ENCODE peak calls at places on chromosomes 13 and 19, in eight cellular contexts. B is LNCaP clone FGC; T is stimulated activated CD4-positive, alpha-beta T cell treated with anti-CD3 and anti-CD28 coated beads, Interleukin-1b, Interleukin-23, amount 100 ng/mL, for 1 hour; L is retina; W is psoas muscle; D is astrocyte; S is ELR; K is ascending aorta. Q is an unnamed sample.

GRCh38 chr13:25958983-25959382 is 92.8 kb downstream of the SHISA2 start:
- DNase-seq in T (no peak), K (no peak), D (no peak), L (no peak), B (no peak), S (no peak), W (no peak), Q (no peak)

GRCh38 chr19:33193864-33194362 is at the start of gene LRP3:
- DNase-seq in B (no peak), T (no peak), K (no peak), L (peak; percentile 70), S (peak; percentile 13), D (no peak), W (peak; percentile 72), Q (peak; percentile 52)

GRCh38 chr19:10037367-10037766 is 24.1 kb downstream of the RDH8 start:
- DNase-seq in K (no peak), D (no peak), B (no peak), L (no peak), S (no peak), T (no peak), W (no peak), Q (no peak)

GRCh38 chr19:2385053-2385721 is 25.1 kb downstream of the TMPRSS9 start:
- DNase-seq in T (no peak), B (peak; percentile 59), W (peak; percentile 70), K (no peak), L (no peak), D (peak; percentile 80), S (peak; percentile 92), Q (no peak)

GRCh38 chr13:89199138-89199537 is 1528.0 kb downstream of the SLITRK5 start:
- DNase-seq in B (no peak), K (no peak), W (no peak), D (peak; percentile 50), L (no peak), S (peak; percentile 75), T (no peak), Q (no peak)

GRCh38 chr19:42352216-42352892 is 26.9 kb downstream of the MEGF8 start:
- DNase-seq in L (peak; percentile 84), B (no peak), K (no peak), S (peak; percentile 19), T (no peak), D (no peak), W (no peak), Q (no peak)

GRCh38 chr13:30111810-30112209 is 195.5 kb downstream of the KATNAL1 start:
- DNase-seq in T (no peak), B (no peak), L (no peak), D (no peak), K (no peak), W (no peak), S (peak; percentile 49), Q (no peak)

GRCh38 chr13:98507060-98507797 is 69.7 kb downstream of the STK24 start:
- DNase-seq in S (no peak), L (peak; percentile 68), W (no peak), D (peak; percentile 80), B (peak; percentile 69), K (peak; percentile 73), T (no peak), Q (peak; percentile 86)

GRCh38 chr13:74024856-74025255 is 109.3 kb downstream of the KLF12 start:
- DNase-seq in K (no peak), T (no peak), S (no peak), D (no peak), W (no peak), L (no peak), B (no peak), Q (no peak)

GRCh38 chr13:23399254-23399796 is 34.2 kb downstream of the SACS start:
- DNase-seq in W (no peak), L (no peak), B (no peak), D (no peak), K (no peak), T (no peak), S (no peak), Q (no peak)

GRCh38 chr13:40665754-40666057 is 735 bp downstream of the FOXO1 start:
- DNase-seq in S (peak; percentile 29), T (no peak), L (no peak), K (no peak), D (peak; percentile 32), B (no peak), W (no peak), Q (no peak)

GRCh38 chr13:30898070-30898469 is 8.0 kb upstream of the MEDAG start:
- DNase-seq in T (no peak), D (no peak), W (no peak), S (no peak), K (no peak), B (no peak), L (no peak), Q (no peak)

GRCh38 chr13:111518161-111518791 is 197.8 kb downstream of the TEX29 start:
- DNase-seq in D (no peak), S (no peak), L (no peak), T (no peak), K (no peak), B (no peak), W (no peak), Q (no peak)

GRCh38 chr13:28220166-28220565 is 81.8 kb downstream of the PAN3 start:
- DNase-seq in K (no peak), D (peak; percentile 7), S (peak; percentile 6), T (no peak), B (no peak), L (no peak), W (no peak), Q (no peak)

GRCh38 chr13:49625392-49626137 is 2.7 kb upstream of the ARL11 start:
- DNase-seq in L (no peak), D (no peak), T (no peak), B (peak; percentile 21), S (no peak), K (no peak), W (peak; percentile 68), Q (peak; percentile 87)

Q was measured in stomach.